ENCODE peak calls at places on chromosomes 13 and 19, in five cellular contexts. M, S, H, X and Y are unnamed samples.

GRCh38 chr13:107069107-107069776 is 501.3 kb upstream of the ARGLU1 start:
- DNase-seq in X (no peak), S (no peak), M (no peak), H (no peak), Y (no peak)

GRCh38 chr19:33998739-33999345 is 173.5 kb upstream of the LSM14A start:
- DNase-seq in X (peak), M (peak), H (peak), S (no peak), Y (no peak)

GRCh38 chr19:36121486-36122124 is 6.3 kb downstream of the TBCB start:
- DNase-seq in S (no peak), X (no peak), M (no peak), H (no peak), Y (no peak)

GRCh38 chr19:45477713-45478453 is 10.1 kb downstream of the FOSB start:
- DNase-seq in M (no peak), H (no peak), S (no peak), X (no peak), Y (no peak)

GRCh38 chr13:95503662-95504061 is 48.9 kb upstream of the CLDN10 start:
- DNase-seq in H (no peak), X (no peak), S (no peak), M (no peak), Y (no peak)

GRCh38 chr13:23510979-23511735 is 59.1 kb upstream of the TNFRSF19 start:
- DNase-seq in H (peak), S (no peak), M (peak), X (peak), Y (peak)

GRCh38 chr19:48713041-48713863 is 6.3 kb downstream of the MAMSTR start:
- DNase-seq in S (no peak), H (no peak), X (no peak), M (peak), Y (no peak)

GRCh38 chr13:51840141-51840540 is 4.8 kb downstream of the TMEM272 start:
- DNase-seq in M (no peak), X (no peak), H (no peak), S (no peak), Y (no peak)

GRCh38 chr13:24745861-24746617 is 17.9 kb upstream of the RNF17 start:
- DNase-seq in S (no peak), H (peak), M (peak), X (no peak), Y (no peak)

GRCh38 chr13:41842029-41842428 is 118.9 kb downstream of the VWA8 start:
- DNase-seq in H (peak), X (peak), S (no peak), M (peak), Y (no peak)

GRCh38 chr13:26557393-26558073 is at the start of gene WASF3:
- DNase-seq in S (peak), M (peak), X (peak), H (peak), Y (peak)

GRCh38 chr19:40335101-40335500 is 13.1 kb downstream of the C19orf47 start:
- DNase-seq in X (no peak), H (no peak), M (no peak), S (no peak), Y (no peak)

GRCh38 chr19:21595185-21595584 is 89.8 kb downstream of the ZNF429 start:
- DNase-seq in M (no peak), H (no peak), S (no peak), X (no peak), Y (no peak)

GRCh38 chr19:5654931-5655330 is 25.4 kb downstream of the MICOS13 start:
- DNase-seq in X (no peak), H (no peak), S (no peak), M (no peak), Y (no peak)

GRCh38 chr13:82962422-82962821 is 919.9 kb downstream of the SLITRK1 start:
- DNase-seq in X (peak), S (no peak), M (no peak), H (peak), Y (no peak)

GRCh38 chr19:55680339-55681130 is 5.5 kb downstream of the EPN1 start:
- DNase-seq in H (no peak), M (no peak), S (peak), X (no peak), Y (no peak)

GRCh38 chr13:20815469-20815868 is 41.7 kb upstream of the EEF1AKMT1 start:
- DNase-seq in M (peak), X (no peak), S (no peak), H (no peak), Y (no peak)

GRCh38 chr19:55777528-55777927 is 8.6 kb downstream of the RFPL4AL1 start:
- DNase-seq in M (no peak), X (no peak), S (no peak), H (no peak), Y (no peak)

GRCh38 chr13:21336609-21337008 is 122.5 kb downstream of the ZDHHC20 start:
- DNase-seq in H (no peak), S (no peak), X (no peak), M (no peak), Y (no peak)

GRCh38 chr19:49512970-49513745 is 697 bp downstream of the FCGRT start:
- DNase-seq in M (peak), X (peak), H (no peak), S (peak), Y (no peak)

GRCh38 chr19:46812898-46813569 is 24.6 kb upstream of the SLC1A5 start:
- DNase-seq in S (no peak), H (no peak), X (no peak), M (no peak), Y (no peak)

GRCh38 chr13:103291693-103292572 is 225.7 kb upstream of the SLC10A2 start:
- DNase-seq in H (peak), M (no peak), S (no peak), X (no peak), Y (no peak)

GRCh38 chr13:35484384-35484783 is 7.9 kb upstream of the MAB21L1 start:
- DNase-seq in H (no peak), X (no peak), S (no peak), M (peak), Y (no peak)

DNA sequence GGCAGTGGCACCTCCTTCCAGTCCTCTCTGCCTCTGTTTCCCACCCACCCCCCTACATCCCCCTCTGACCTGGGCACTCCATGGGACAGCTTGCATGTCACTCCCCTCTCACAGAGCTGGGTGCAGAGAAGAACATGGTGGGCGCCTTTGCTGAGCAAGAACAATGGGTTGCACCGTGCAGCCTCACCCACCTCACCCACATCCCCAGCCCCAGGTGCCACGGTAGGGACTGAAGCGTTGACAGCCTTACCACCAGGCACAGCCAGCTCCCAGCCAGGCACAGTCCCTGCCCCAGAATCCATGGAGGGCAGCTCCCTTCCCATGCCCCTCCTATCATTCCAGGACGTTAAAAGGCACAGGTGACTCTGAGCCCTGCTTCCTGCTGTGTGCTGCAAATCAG is 93.1 kb upstream of the VSTM2B start:
- DNase-seq in H (no peak), S (no peak), X (no peak), M (no peak), Y (no peak)
- TF ChIP-seq CTCF in H (no peak), S (no peak), X (no peak), M (no peak), Y (no peak)

GRCh38 chr19:38543807-38544568 is 73.8 kb downstream of the MAP4K1 start:
- DNase-seq in M (peak), H (peak), X (peak), S (peak), Y (peak)

GRCh38 chr19:38542040-38542439 is 75.7 kb downstream of the MAP4K1 start:
- DNase-seq in S (no peak), H (no peak), M (no peak), X (no peak), Y (no peak)

GRCh38 chr19:38545596-38545995 is 72.2 kb downstream of the MAP4K1 start:
- DNase-seq in X (peak), S (no peak), H (no peak), M (peak), Y (no peak)

GRCh38 chr19:38543286-38543806 is 74.4 kb downstream of the MAP4K1 start:
- DNase-seq in S (no peak), H (no peak), M (no peak), X (no peak), Y (no peak)

DNA sequence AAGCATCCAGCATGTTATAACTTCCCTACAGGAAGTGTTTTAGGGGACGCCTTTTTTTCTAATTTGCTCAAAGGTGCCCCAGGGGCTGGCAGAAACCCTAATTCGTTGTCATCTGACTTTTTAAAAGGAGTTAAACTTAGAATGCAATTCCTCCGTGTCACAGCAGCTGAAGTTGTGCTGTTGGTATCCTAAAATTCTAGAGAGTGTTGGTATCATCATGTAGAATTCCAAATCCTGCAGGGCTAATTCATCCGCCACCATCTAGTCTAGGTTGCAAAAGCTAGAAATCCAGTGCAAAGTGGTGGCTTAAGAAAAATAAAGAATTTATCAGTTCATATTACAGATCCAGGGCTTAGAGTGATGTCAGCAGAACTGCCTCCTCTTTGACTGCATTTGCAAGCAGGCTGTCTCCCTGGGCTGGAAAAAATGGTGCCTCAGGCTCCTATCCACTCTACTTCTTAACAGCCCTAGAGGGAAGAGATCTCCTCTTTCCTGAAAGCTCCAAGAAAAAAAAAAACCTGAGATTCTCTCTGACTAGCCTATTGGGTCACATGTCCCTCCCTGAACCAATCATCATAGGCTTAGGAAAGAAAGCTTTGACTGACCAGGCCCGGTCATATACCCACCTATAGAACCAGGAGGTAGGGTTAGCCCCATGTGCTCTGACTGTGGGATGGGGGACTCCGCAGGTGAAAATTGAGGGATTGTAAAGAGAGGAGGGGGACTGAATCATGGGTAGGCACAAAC is 73.0 kb downstream of the MAP4K1 start:
- DNase-seq in X (peak), S (no peak), M (no peak), H (no peak), Y (peak)
- TF ChIP-seq CTCF in X (no peak), S (no peak), M (peak), H (no peak), Y (peak)

DNA sequence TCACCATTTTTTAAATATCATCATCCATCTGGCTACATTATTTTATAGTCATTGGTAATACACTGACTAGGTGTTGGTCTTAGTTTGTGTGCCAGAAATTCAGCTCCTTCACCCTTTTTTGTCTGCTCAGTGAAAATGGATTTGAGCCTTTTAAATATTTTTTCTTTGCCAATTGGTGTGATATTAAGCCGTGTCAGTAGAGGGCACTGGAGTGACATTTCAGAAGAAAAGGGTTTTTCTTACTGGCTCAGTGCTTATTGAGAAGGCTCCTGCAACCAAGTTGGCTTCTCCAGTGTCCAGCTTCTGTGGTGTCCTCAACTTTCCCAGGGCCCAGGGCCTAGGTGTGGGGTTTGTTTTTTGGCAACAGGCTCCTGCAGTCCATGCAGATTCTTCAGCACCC is 546.6 kb downstream of the DACH1 start:
- DNase-seq in X (peak), M (peak), S (no peak), H (peak), Y (no peak)
- TF ChIP-seq CTCF in X (peak), M (peak), S (peak), H (peak), Y (peak)

DNA sequence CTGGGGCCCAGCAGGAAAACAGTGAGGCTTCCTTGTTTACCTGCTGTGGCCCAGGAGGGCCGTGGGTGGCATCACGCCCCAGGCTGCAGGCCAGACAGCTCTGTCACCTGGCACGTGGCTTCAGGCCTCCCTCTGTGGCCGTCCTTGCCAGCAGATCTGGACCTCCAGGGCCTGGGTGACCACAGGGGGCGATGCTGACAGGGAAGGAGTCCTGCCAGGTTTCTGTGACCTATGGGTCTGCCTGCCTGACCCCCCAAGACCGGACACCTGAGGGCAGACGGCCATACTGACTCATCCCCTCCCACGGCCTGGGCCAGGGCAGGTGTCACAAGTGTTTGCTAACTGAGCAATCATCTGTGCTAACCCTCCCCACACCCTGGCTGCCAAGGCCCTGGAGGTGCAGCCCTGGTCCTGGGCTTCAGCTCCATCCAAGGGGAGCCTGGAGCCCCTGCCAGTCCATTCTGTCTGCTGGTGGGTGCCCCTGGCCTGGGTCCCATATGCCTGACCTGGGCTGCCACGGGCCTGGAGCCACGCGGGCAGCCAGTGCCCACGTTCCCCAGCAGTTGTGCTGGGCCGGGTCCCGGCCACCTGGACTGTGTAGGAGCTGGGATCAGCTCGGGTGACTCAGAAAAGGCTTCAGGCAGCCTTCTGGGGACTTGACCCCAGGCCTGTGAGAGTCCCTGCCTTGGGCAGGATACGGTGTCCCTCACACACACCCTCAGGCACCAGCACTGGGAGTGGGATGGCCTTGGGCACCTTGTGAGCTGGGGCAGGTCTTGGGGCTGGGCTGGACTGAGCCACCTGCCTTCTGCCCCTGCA is 3.7 kb downstream of the CDC34 start:
- DNase-seq in H (no peak), S (peak), M (no peak), X (no peak), Y (no peak)
- TF ChIP-seq CTCF in H (no peak), S (peak), M (no peak), X (no peak), Y (peak)

DNA sequence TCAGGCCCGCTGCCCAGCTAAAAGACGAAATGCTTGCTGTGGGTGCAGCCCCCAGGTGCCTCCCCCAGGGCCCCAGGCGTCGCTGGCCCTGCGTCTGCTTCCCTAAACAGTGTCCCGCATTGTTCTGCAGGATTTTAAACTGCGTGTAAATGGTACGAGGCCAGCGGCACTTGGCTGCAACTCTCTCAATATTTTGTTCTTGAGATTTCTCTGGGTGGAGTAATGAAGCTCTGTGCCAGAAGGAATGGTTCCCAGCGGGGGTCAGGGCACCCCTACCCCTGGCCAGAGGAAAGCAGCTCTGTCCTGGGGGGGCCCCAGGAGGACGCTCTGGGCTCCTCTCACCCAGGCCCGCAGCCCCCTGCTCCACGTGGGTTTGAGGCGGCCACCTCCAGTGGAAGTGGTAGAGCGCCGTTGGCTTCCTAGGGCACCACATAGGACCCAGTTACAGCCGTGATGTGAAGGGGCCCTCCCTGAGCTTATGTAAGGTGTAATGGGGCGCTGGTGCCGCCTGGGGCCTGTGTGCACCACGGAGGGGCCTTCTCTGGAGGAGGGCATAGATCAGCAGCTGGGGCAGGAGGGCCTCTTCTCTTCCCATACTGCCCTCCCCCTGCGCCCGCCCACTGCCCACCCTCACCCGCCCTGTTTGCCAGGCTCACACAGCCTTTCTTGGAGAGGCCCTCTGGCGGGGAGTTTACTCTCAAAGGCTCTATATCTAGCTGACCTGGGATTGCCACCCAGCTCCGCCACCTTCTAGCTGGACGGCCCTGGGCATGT is 19.8 kb downstream of the PAK4 start:
- DNase-seq in M (peak), X (no peak), S (no peak), H (peak), Y (no peak)
- TF ChIP-seq CTCF in M (no peak), X (no peak), S (no peak), H (peak), Y (no peak)

GRCh38 chr19:10835754-10836477 is at the start of gene TMED1:
- DNase-seq in S (peak), H (peak), X (peak), M (peak), Y (peak)
- TF ChIP-seq CTCF in S (peak), H (peak), X (no peak), M (no peak), Y (peak)

DNA sequence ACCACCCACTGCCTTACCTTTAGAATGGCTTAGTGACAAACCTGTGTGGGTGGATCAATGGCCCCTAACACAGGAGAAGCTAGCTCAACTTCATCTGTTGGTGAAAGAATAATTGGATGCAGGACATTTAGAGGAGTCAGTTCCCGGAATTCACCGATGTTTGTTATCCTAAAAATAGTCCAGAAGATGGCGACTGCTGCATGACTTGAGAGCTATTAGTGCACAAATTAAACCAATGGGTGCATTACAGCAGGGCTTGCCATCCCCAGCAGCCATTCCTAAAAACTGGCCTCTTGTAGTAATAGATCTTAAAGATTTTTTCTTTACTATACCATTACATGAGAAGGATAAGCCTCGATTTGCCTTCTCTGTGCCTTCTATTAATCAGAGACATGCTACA is 46.8 kb upstream of the ZNF726 start:
- DNase-seq in S (no peak), X (no peak), H (no peak), M (no peak), Y (no peak)
- TF ChIP-seq CTCF in S (peak), X (no peak), H (no peak), M (no peak), Y (no peak)

DNA sequence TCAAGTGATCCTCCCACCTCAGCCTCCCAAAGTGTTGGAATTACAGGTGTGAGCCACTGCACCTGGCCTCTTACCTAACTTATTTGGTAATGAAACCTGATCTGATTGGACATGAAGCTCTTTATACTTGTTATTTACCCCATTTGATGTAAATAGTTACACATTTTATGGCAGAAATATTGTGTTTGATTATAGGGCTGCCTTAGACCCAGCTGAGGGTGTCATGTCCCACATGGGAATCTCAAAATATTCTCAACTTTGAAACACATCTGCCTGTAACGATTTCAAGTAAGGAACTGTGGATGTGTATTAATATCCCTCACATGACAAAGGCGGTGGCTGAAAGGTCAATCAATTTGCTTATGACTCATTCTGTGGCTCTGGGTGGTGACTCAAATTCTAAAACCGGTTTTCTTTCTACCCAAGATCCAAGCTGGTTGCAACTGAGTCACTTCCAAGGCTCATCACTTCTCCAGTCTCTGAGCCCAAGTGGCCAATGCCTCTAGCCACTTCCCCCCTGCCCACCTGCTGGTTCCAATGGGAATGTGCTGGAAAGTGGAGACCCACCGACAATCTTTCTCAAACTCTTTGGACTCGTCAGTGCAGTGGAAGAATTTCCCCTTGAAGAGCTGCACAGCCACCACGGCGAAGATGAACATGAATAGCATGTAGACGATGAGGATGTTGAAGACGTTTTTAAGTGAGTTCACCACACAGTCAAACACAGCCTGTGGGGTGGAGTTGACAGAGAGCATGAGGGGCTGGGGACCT is 110.9 kb downstream of the IER2 start:
- DNase-seq in H (peak), X (peak), M (peak), S (no peak), Y (peak)
- TF ChIP-seq CTCF in H (peak), X (no peak), M (no peak), S (no peak), Y (peak)